ENCODE peak calls at places on chromosomes 12 and 14, in five cellular contexts. S is spleen, E is left ventricle myocardium inferior, L is BE2C, K is endothelial cell of umbilical vein. G is an unnamed sample.

GRCh38 chr12:92434607-92435025 is 268.2 kb upstream of the PLEKHG7 start:
- DNase-seq in E (no peak), K (no peak), S (no peak), L (no peak), G (no peak)

GRCh38 chr12:67415473-67415872 is 146.3 kb downstream of the CAND1 start:
- DNase-seq in E (no peak), S (no peak), L (no peak), K (no peak), G (no peak)

GRCh38 chr12:103495783-103496456 is at the start of gene C12orf42:
- DNase-seq in E (no peak), S (no peak), K (peak; percentile 5), L (peak; percentile 70), G (no peak)

GRCh38 chr14:45201908-45202307 is 51.1 kb downstream of the MIS18BP1 start:
- DNase-seq in K (peak; percentile 15), E (no peak), L (peak; percentile 44), S (no peak), G (no peak)

GRCh38 chr12:17976202-17976601 is 113.8 kb downstream of the RERGL start:
- DNase-seq in K (peak; percentile 28), E (no peak), L (no peak), S (no peak), G (no peak)

GRCh38 chr12:56271031-56271430 is 4.3 kb downstream of the COQ10A start:
- DNase-seq in K (peak; percentile 39), E (no peak), L (no peak), S (no peak), G (no peak)

GRCh38 chr12:6061661-6062060 is 62.8 kb downstream of the VWF start:
- DNase-seq in K (no peak), L (no peak), S (no peak), E (no peak), G (no peak)

GRCh38 chr14:22493143-22493542 is 95.9 kb downstream of the DAD1 start:
- DNase-seq in K (no peak), S (no peak), E (no peak), L (no peak), G (no peak)

GRCh38 chr14:56127156-56127555 is 8.9 kb downstream of the PELI2 start:
- DNase-seq in L (no peak), K (no peak), E (no peak), S (no peak), G (no peak)

GRCh38 chr14:104277416-104278213 is 139.2 kb downstream of the KIF26A start:
- DNase-seq in S (no peak), L (peak; percentile 4), E (peak; percentile 11), K (no peak), G (no peak)

GRCh38 chr12:105931104-105931503 is 207.7 kb downstream of the NUAK1 start:
- DNase-seq in L (no peak), K (no peak), S (no peak), E (no peak), G (no peak)

GRCh38 chr12:75613981-75614380 is 102.6 kb upstream of the KRR1 start:
- DNase-seq in K (no peak), S (no peak), E (no peak), L (no peak), G (no peak)

GRCh38 chr12:106840217-106840616 is 65.7 kb downstream of the RIC8B start:
- DNase-seq in S (no peak), E (no peak), K (peak; percentile 85), L (no peak), G (no peak)

GRCh38 chr12:62724947-62725447 is 210.0 kb downstream of the PPM1H start:
- DNase-seq in E (no peak), K (peak; percentile 92), L (no peak), S (no peak), G (peak; percentile 80)

DNA sequence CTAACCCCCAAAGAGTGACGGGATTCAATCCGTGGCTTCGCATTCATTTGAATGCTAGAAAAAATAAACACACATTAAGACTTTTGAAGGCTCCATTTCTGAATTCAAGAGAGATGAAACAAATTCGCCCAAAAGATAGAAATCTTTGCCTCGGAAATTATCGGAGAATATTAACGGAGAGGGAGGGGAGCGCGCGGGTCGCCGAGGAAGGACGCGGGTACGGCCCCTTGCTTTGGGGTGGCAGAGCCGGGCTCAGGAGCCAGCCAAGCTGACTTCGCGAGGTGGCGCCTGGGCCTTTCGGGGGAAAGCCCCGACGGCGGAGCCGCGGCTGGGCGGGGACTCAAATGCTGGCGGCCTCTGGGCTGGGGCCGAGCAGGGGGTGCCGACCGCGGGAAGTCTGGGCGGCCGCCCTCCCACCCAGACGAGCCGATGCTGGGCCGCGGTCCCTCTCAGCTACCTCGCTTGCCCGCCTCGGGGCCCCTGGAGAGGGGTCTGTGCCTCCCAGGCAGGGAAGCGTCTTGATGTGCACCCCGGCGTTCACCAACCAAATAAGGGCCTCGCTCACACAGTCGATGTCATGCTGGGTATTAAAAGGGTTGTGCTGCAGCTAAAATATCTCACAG is 14.7 kb downstream of the NKX2-1 start:
- DNase-seq in S (no peak), E (no peak), L (no peak), K (no peak), G (peak; percentile 47)
- H3K27me3 ChIP-seq in S (peaks cover 80% of the 10 kb centered on the region), E (peaks cover 100% of the 10 kb centered on the region), L (peaks cover 82% of the 10 kb centered on the region), K (peaks cover 93% of the 10 kb centered on the region), G (peaks cover 5% of the 10 kb centered on the region)

GRCh38 chr12:133180669-133181068 is 626 bp upstream of the ZNF268 start:
- DNase-seq in K (no peak), L (no peak), S (no peak), E (no peak), G (no peak)
- H3K9me3 ChIP-seq in K (no peaks in the 10 kb centered on the region), L (peaks cover 13% of the 10 kb centered on the region), S (peaks cover 92% of the 10 kb centered on the region), E (peaks cover 82% of the 10 kb centered on the region), G (no peaks in the 10 kb centered on the region)

DNA sequence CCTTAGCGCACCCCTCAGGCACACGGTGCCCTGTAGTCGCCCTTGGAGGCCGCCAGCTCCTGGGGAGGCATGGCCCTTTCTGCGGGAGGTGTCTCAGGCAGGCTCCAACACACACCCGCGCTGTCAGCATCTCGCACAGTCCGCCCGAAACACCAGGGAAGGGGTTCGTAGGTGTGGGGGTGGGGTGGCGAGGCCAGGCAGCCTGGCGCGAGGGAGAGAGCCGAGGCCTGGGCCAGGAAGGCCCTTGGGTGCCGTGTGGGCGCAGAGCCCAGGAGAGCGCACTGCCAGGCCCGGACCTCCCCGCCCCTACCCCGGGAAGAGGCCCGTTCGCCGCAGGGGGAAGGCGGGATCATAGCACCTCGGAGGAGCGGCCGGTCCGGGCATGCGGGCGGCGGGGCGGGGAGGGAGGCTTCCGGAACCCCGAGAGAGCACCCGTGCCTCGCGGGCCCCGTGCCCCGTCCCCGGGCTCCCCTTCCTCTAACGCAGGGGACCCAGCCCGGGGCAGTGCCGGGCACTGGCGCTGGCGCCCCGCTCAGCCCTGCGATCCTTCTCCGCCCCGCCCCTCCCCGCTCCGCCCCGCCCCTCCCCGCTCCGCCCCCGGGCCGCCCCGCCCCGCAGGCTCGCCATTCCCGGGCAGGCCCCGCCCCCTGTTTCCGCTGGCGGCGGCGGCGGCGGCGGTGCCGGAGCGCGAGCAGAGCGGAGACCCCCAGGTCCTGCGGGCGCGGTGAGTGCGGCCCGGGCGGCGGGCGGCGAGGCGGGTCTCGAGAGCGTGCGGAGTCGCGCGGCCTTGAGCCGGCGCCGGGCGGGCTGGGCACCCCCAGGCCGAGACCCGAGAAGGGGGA is at the start of gene TSPAN9:
- DNase-seq in K (peak; percentile 71), E (peak; percentile 82), S (peak; percentile 91), L (peak; percentile 82), G (peak; percentile 78)
- TF ChIP-seq CTCF in K (no peak), E (no peak), S (no peak), L (no peak), G (no peak)

DNA sequence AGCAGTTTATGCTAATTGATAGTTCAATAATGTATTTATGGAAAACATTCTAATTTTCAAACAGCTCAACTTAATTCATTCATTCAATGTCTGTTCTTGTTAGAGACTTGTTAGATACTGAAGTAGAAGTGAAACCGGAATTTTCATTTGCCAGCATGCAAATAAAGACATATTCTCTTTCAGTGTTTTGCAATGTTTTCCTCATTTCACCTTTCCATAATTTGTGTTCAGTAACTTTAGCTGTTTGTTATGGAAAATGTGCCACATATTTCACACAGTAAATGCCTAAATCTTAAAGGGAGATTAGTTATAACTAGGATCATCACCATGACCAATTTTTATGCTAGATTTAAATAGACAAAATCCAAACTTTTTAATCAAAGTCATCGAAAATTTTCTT is 21.2 kb downstream of the TAS2R50 start:
- DNase-seq in K (no peak), E (no peak), L (no peak), S (no peak), G (no peak)
- H3K27me3 ChIP-seq in K (no peaks in the 10 kb centered on the region), E (no peaks in the 10 kb centered on the region), L (no peaks in the 10 kb centered on the region), S (no peaks in the 10 kb centered on the region), G (no peaks in the 10 kb centered on the region)

GRCh38 chr14:89743828-89744227 is 210.7 kb downstream of the EFCAB11 start:
- DNase-seq in S (no peak), K (no peak), L (no peak), E (no peak), G (no peak)
- H3K9me3 ChIP-seq in S (peaks cover 25% of the 10 kb centered on the region), K (no peaks in the 10 kb centered on the region), L (no peaks in the 10 kb centered on the region), E (peaks cover 18% of the 10 kb centered on the region), G (peaks cover 8% of the 10 kb centered on the region)

GRCh38 chr12:94649349-94650142 is 811 bp downstream of the TMCC3 start:
- DNase-seq in K (peak; percentile 64), L (peak; percentile 31), E (peak; percentile 43), S (peak; percentile 93), G (peak; percentile 36)
- TF ChIP-seq CTCF in K (peak; percentile 29), L (peak; percentile 3), E (peak; percentile 61), S (no peak), G (no peak)

GRCh38 chr12:116667752-116668151 is 70.1 kb downstream of the SPRING1 start:
- DNase-seq in S (no peak), K (no peak), L (no peak), E (no peak), G (no peak)
- H3K27me3 ChIP-seq in S (no peaks in the 10 kb centered on the region), K (no peaks in the 10 kb centered on the region), L (no peaks in the 10 kb centered on the region), E (no peaks in the 10 kb centered on the region), G (no peaks in the 10 kb centered on the region)

GRCh38 chr14:97282210-97282609 is 485.0 kb downstream of the VRK1 start:
- DNase-seq in K (no peak), L (no peak), S (no peak), E (no peak), G (no peak)
- H3K9me3 ChIP-seq in K (no peaks in the 10 kb centered on the region), L (no peaks in the 10 kb centered on the region), S (no peaks in the 10 kb centered on the region), E (no peaks in the 10 kb centered on the region), G (no peaks in the 10 kb centered on the region)

GRCh38 chr14:42378274-42378673 is 771.6 kb downstream of the LRFN5 start:
- DNase-seq in E (no peak), L (no peak), K (no peak), S (no peak), G (no peak)
- TF ChIP-seq CTCF in E (no peak), L (no peak), K (no peak), S (no peak), G (no peak)

GRCh38 chr12:3669594-3669993 is 83.3 kb downstream of the CRACR2A start:
- DNase-seq in L (no peak), E (no peak), S (no peak), K (no peak), G (no peak)
- H3K27me3 ChIP-seq in L (no peaks in the 10 kb centered on the region), E (no peaks in the 10 kb centered on the region), S (no peaks in the 10 kb centered on the region), K (no peaks in the 10 kb centered on the region), G (no peaks in the 10 kb centered on the region)